ENCODE peak calls at places on chromosomes 12 and 14, in six cellular contexts. W, P, O, Y, H and R are unnamed samples.

GRCh38 chr12:105654606-105655005 is 324.1 kb downstream of the C12orf75 start:
- DNase-seq in W (no peak), P (no peak), O (no peak), Y (no peak), H (no peak), R (no peak)

GRCh38 chr12:71469235-71469873 is 29.8 kb downstream of the LGR5 start:
- DNase-seq in W (no peak), P (no peak), O (no peak), Y (peak; percentile 52), H (peak; percentile 44), R (no peak)

GRCh38 chr12:26651036-26651435 is 182.0 kb downstream of the ITPR2 start:
- DNase-seq in W (no peak), P (no peak), O (no peak), Y (no peak), H (no peak), R (no peak)

GRCh38 chr14:47435331-47435965 is 240.0 kb downstream of the MDGA2 start:
- DNase-seq in W (no peak), P (no peak), O (no peak), Y (no peak), H (no peak), R (no peak)

GRCh38 chr12:66115083-66115600 is 15.4 kb downstream of the LLPH start:
- DNase-seq in W (no peak), P (no peak), O (no peak), Y (no peak), H (no peak), R (no peak)

GRCh38 chr14:75147423-75148071 is 20.7 kb upstream of the NEK9 start:
- DNase-seq in W (no peak), P (no peak), O (no peak), Y (peak; percentile 86), H (no peak), R (no peak)

GRCh38 chr12:106010746-106011145 is 128.0 kb downstream of the NUAK1 start:
- DNase-seq in W (no peak), P (no peak), O (no peak), Y (no peak), H (no peak), R (no peak)

GRCh38 chr12:122969657-122970056 is 3.4 kb upstream of the ABCB9 start:
- DNase-seq in W (no peak), P (no peak), O (no peak), Y (no peak), H (no peak), R (no peak)

GRCh38 chr14:60161176-60162107 is 3.8 kb downstream of the DHRS7 start:
- DNase-seq in W (no peak), P (no peak), O (no peak), Y (peak; percentile 8), H (no peak), R (no peak)

GRCh38 chr12:114850853-114851252 is 166.9 kb upstream of the TBX3 start:
- DNase-seq in W (no peak), P (no peak), O (no peak), Y (no peak), H (no peak), R (no peak)

GRCh38 chr12:31000751-31001150 is 72.9 kb upstream of the DDX11 start:
- DNase-seq in W (no peak), P (no peak), O (no peak), Y (no peak), H (no peak), R (no peak)

GRCh38 chr12:10779103-10779502 is 23.3 kb downstream of the TAS2R7 start:
- DNase-seq in W (no peak), P (no peak), O (no peak), Y (no peak), H (no peak), R (no peak)

GRCh38 chr12:93453633-93454032 is 11.9 kb upstream of the UBE2N start:
- DNase-seq in W (no peak), P (no peak), O (no peak), Y (peak; percentile 18), H (no peak), R (no peak)

GRCh38 chr12:116087962-116088361 is 189.5 kb downstream of the MED13L start:
- DNase-seq in W (no peak), P (no peak), O (no peak), Y (no peak), H (no peak), R (no peak)

GRCh38 chr12:10501031-10501430 is 4.7 kb upstream of the EIF2S3B start:
- DNase-seq in W (no peak), P (no peak), O (no peak), Y (no peak), H (peak; percentile 2), R (no peak)

GRCh38 chr14:95516554-95517209 is at the start of gene SYNE3:
- DNase-seq in W (no peak), P (peak; percentile 68), O (peak; percentile 57), Y (no peak), H (no peak), R (no peak)

GRCh38 chr12:79114896-79115295 is 250.3 kb downstream of the SYT1 start:
- DNase-seq in W (no peak), P (no peak), O (no peak), Y (no peak), H (no peak), R (no peak)

GRCh38 chr14:64857979-64858740 is 21.5 kb downstream of the SPTB start:
- DNase-seq in W (no peak), P (no peak), O (no peak), Y (no peak), H (no peak), R (no peak)

GRCh38 chr12:72272731-72273498 is 745 bp downstream of the TRHDE start:
- DNase-seq in W (no peak), P (no peak), O (no peak), Y (peak; percentile 38), H (no peak), R (no peak)

GRCh38 chr12:52130695-52131094 is 51.2 kb downstream of the SMIM41 start:
- DNase-seq in W (no peak), P (no peak), O (no peak), Y (peak; percentile 49), H (no peak), R (peak; percentile 93)

GRCh38 chr12:67911293-67911637 is 78.0 kb upstream of the IFNG-AS1 start:
- DNase-seq in W (no peak), P (no peak), O (no peak), Y (no peak), H (no peak), R (no peak)

GRCh38 chr14:103543721-103544626 is 15.0 kb downstream of the TRMT61A start:
- DNase-seq in W (no peak), P (no peak), O (no peak), Y (no peak), H (no peak), R (no peak)

GRCh38 chr12:87995581-87996178 is 33.5 kb downstream of the C12orf50 start:
- DNase-seq in W (peak; percentile 3), P (peak; percentile 58), O (peak; percentile 45), Y (peak; percentile 63), H (peak; percentile 77), R (peak; percentile 56)

GRCh38 chr12:57110189-57111045 is 745 bp downstream of the STAT6 start:
- DNase-seq in W (peak; percentile 44), P (peak; percentile 70), O (peak; percentile 73), Y (peak; percentile 90), H (no peak), R (no peak)

GRCh38 chr12:38282886-38283285 is 33.7 kb upstream of the ALG10B start:
- DNase-seq in W (no peak), P (no peak), O (no peak), Y (no peak), H (peak; percentile 84), R (no peak)

GRCh38 chr14:80456200-80456599 is 244.9 kb upstream of the DIO2 start:
- DNase-seq in W (no peak), P (no peak), O (no peak), Y (no peak), H (no peak), R (no peak)

GRCh38 chr12:72330291-72330690 is 58.1 kb downstream of the TRHDE start:
- DNase-seq in W (no peak), P (no peak), O (no peak), Y (peak; percentile 25), H (no peak), R (no peak)

GRCh38 chr12:18965210-18965609 is 164.3 kb upstream of the PLEKHA5 start:
- DNase-seq in W (no peak), P (no peak), O (no peak), Y (no peak), H (no peak), R (no peak)